ENCODE peak calls at places on chromosome 17, in six cellular contexts. L is IMR-90; K is brain microvascular endothelial cell; Z is body of pancreas; E is stomach; G is CD4-positive, alpha-beta T cell. U is an unnamed sample.

GRCh38 chr17:79657861-79658810 is 47.3 kb upstream of the RBFOX3 start:
- DNase-seq in L (no peak), K (no peak), Z (no peak), E (no peak), G (no peak), U (no peak)

GRCh38 chr17:28267720-28268609 is 51.0 kb upstream of the TMEM97 start:
- DNase-seq in L (no peak), K (no peak), Z (no peak), E (peak; percentile 10), G (no peak), U (no peak)

GRCh38 chr17:12053552-12053951 is 32.9 kb downstream of the MAP2K4 start:
- DNase-seq in L (no peak), K (no peak), Z (no peak), E (no peak), G (no peak), U (no peak)

GRCh38 chr17:3963214-3964201 is 729 bp downstream of the ATP2A3 start:
- DNase-seq in L (no peak), K (no peak), Z (peak; percentile 56), E (peak; percentile 51), G (peak; percentile 76), U (peak; percentile 74)

GRCh38 chr17:83096401-83097220 is 17.2 kb downstream of the METRNL start:
- DNase-seq in L (no peak), K (no peak), Z (peak; percentile 95), E (peak; percentile 93), G (no peak), U (no peak)

GRCh38 chr17:17786998-17787397 is 49.8 kb downstream of the SREBF1 start:
- DNase-seq in L (no peak), K (no peak), Z (no peak), E (no peak), G (no peak), U (no peak)

GRCh38 chr17:36183001-36183810 is 6.8 kb upstream of the TBC1D3B start:
- DNase-seq in L (peak; percentile 54), K (peak; percentile 52), Z (peak; percentile 85), E (peak; percentile 67), G (no peak), U (no peak)

GRCh38 chr17:17528696-17529652 is 32.8 kb upstream of the RASD1 start:
- DNase-seq in L (no peak), K (no peak), Z (peak; percentile 72), E (peak; percentile 76), G (no peak), U (no peak)

GRCh38 chr17:9456265-9456664 is 119.4 kb downstream of the STX8 start:
- DNase-seq in L (no peak), K (no peak), Z (peak; percentile 15), E (no peak), G (no peak), U (no peak)

GRCh38 chr17:69874220-69874670 is 200.8 kb upstream of the KCNJ16 start:
- DNase-seq in L (peak; percentile 87), K (peak; percentile 66), Z (no peak), E (no peak), G (no peak), U (no peak)

GRCh38 chr17:12402963-12403622 is 262.6 kb upstream of the MYOCD start:
- DNase-seq in L (peak; percentile 97), K (peak; percentile 89), Z (no peak), E (no peak), G (no peak), U (no peak)

GRCh38 chr17:34895388-34895787 is 65.9 kb downstream of the CCT6B start:
- DNase-seq in L (no peak), K (no peak), Z (no peak), E (no peak), G (no peak), U (no peak)

GRCh38 chr17:35051579-35052239 is 11.8 kb downstream of the RFFL start:
- DNase-seq in L (peak; percentile 19), K (peak; percentile 4), Z (no peak), E (no peak), G (no peak), U (no peak)

GRCh38 chr17:8979715-8980114 is 14.2 kb upstream of the PIK3R5 start:
- DNase-seq in L (no peak), K (no peak), Z (no peak), E (no peak), G (no peak), U (peak; percentile 45)

GRCh38 chr17:61833536-61834203 is 29.7 kb downstream of the BRIP1 start:
- DNase-seq in L (peak; percentile 76), K (peak; percentile 32), Z (no peak), E (no peak), G (no peak), U (no peak)

GRCh38 chr17:69466451-69466850 is 52.0 kb downstream of the MAP2K6 start:
- DNase-seq in L (no peak), K (no peak), Z (no peak), E (no peak), G (no peak), U (no peak)

GRCh38 chr17:62781356-62781755 is 26.8 kb downstream of the MARCHF10 start:
- DNase-seq in L (peak; percentile 57), K (no peak), Z (no peak), E (no peak), G (no peak), U (no peak)

GRCh38 chr17:19021622-19022083 is 17.1 kb upstream of the FAM83G start:
- DNase-seq in L (no peak), K (no peak), Z (peak; percentile 40), E (no peak), G (peak; percentile 51), U (peak; percentile 34)

GRCh38 chr17:56808503-56808902 is 25.2 kb downstream of the C17orf67 start:
- DNase-seq in L (no peak), K (no peak), Z (no peak), E (no peak), G (no peak), U (no peak)

GRCh38 chr17:68418876-68419275 is 38.4 kb downstream of the WIPI1 start:
- DNase-seq in L (peak; percentile 47), K (no peak), Z (no peak), E (no peak), G (no peak), U (no peak)

GRCh38 chr17:79800325-79801155 is 3.7 kb upstream of the CBX8 start:
- DNase-seq in L (peak; percentile 39), K (peak; percentile 34), Z (peak; percentile 63), E (no peak), G (no peak), U (peak; percentile 71)

GRCh38 chr17:28599311-28600184 is 723 bp upstream of the SPAG5 start:
- DNase-seq in L (peak; percentile 94), K (peak; percentile 90), Z (peak; percentile 84), E (peak; percentile 71), G (peak; percentile 66), U (no peak)

GRCh38 chr17:82022310-82022980 is at the start of gene CENPX:
- DNase-seq in L (no peak), K (no peak), Z (no peak), E (no peak), G (no peak), U (no peak)
- TF ChIP-seq CTCF in L (no peak), K (no peak), Z (no peak), E (no peak), G (no peak), U (no peak)

DNA sequence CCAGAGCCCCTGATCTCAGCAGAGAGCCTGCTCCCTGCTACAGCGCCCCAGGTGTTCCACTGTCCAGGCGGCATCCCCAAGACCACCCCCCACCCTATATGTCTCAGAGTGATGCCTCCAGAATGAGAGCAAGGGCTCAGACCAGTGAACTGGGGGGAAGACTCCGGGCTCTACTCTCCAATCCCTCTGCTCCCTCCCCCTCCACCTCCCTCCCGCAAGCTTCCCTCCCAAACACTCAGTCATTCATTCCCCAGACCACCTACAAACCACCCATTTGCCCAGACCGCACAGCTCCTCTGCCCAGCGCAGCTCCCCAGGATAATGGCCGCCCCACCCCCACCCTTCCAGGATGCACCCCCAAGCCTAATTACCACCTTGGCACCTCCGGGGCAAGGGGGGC is 59.4 kb upstream of the TAC4 start:
- DNase-seq in L (no peak), K (no peak), Z (no peak), E (no peak), G (no peak), U (no peak)
- H3K27me3 ChIP-seq in L (peaks cover 95% of the 10 kb centered on the region), K (peaks cover 80% of the 10 kb centered on the region), Z (peaks cover 10% of the 10 kb centered on the region), E (peaks cover 99% of the 10 kb centered on the region), G (peaks cover 97% of the 10 kb centered on the region), U (peaks cover 8% of the 10 kb centered on the region)

DNA sequence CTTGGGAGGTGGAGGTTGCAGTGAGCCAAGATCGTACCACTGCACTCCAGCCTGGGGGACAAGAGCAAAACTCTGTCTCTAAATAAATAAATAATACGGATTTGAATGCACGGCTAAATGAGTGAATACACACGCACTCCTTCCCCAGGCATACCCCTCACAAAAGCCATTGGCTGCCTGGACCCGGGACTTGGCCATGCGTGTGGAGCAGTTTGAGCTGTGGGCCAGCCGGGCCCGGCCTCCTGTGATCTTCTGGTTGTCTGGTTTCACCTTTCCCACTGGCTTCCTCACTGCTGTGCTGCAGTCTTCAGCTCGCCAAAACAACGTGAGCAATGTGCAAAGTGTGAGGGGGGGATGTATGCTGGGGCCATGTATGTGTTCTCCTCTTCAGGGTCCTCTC is 1.6 kb upstream of the KDM6B start:
- DNase-seq in L (no peak), K (no peak), Z (no peak), E (no peak), G (no peak), U (no peak)
- TF ChIP-seq CTCF in L (no peak), K (no peak), Z (no peak), E (no peak), G (no peak), U (no peak)

DNA sequence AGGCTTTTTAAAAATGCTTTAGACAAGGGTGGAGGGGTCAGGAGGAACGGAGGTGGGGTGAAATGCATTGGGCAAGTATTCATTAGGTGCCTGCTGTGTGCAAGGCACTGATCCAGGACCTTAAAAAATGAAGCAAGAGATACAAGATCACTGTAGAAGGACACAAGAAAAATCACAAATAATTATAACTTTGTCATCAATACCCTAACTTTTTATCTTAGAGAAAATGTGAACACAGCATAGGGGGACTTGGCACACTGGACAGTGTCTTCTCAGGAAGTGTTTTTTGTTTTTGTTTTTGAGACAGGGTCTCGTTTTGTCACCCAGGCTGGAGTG is 7.0 kb downstream of the EPOP start:
- DNase-seq in L (no peak), K (no peak), Z (no peak), E (no peak), G (no peak), U (no peak)
- H3K27me3 ChIP-seq in L (peaks cover 56% of the 10 kb centered on the region), K (peaks cover 36% of the 10 kb centered on the region), Z (peaks cover 7% of the 10 kb centered on the region), E (peaks cover 58% of the 10 kb centered on the region), G (peaks cover 47% of the 10 kb centered on the region), U (no peaks in the 10 kb centered on the region)

DNA sequence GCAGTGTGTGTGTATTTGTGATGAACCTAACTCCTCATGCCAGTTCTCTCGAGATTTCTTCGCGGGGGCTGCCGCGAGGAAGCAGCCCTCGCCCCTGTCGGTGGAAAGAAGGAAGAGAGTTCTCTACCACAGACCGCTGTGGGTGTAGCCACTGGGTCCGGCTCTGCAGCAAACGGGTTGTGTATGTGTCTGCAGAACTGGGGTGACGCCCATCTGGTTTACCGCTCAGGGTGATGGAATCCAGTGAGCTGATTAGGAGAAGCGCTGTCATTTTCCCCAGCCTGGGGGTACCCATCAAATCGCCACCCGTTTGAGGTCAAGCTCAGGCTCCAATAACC is 7.7 kb downstream of the CORO6 start:
- DNase-seq in L (no peak), K (no peak), Z (peak; percentile 16), E (no peak), G (peak; percentile 63), U (no peak)
- TF ChIP-seq CTCF in L (no peak), K (peak; percentile 22), Z (no peak), E (no peak), G (no peak), U (no peak)